ENCODE peak calls at places on chromosome 21, in nine cellular contexts. C is H1, J is stomach, U is esophagus squamous epithelium, R is A549, B is Peyer's patch, Z is sigmoid colon, M is ovary, E is vagina. F is an unnamed sample.
A peak's percentile ranks its signal among the peaks of the same experiment; 100 is the strongest.

GRCh38 chr21:18646114-18646513 is 242.5 kb upstream of the TMPRSS15 start:
- DNase-seq in E (no peak), B (no peak), U (no peak), Z (no peak), C (no peak), J (no peak), R (no peak), M (no peak), F (no peak)

GRCh38 chr21:9763306-9763705 is 758.1 kb upstream of the TPTE start:
- DNase-seq in C (no peak), Z (no peak), B (no peak), E (peak; percentile 96), R (no peak), J (no peak), U (no peak), M (no peak), F (no peak)

GRCh38 chr21:36835383-36835795 is 131.1 kb downstream of the HLCS start:
- DNase-seq in B (no peak), U (no peak), M (no peak), E (no peak), Z (no peak), R (no peak), C (no peak), J (no peak), F (no peak)

GRCh38 chr21:17146426-17146825 is 366.4 kb upstream of the CXADR start:
- DNase-seq in B (no peak), C (no peak), M (no peak), J (no peak), U (no peak), Z (no peak), R (no peak), E (no peak), F (no peak)

GRCh38 chr21:15355066-15355465 is 290.3 kb upstream of the NRIP1 start:
- DNase-seq in U (no peak), B (no peak), C (no peak), R (no peak), Z (no peak), J (no peak), M (no peak), E (no peak), F (no peak)

GRCh38 chr21:42515708-42516502 is 2.3 kb downstream of the SLC37A1 start:
- DNase-seq in E (no peak), Z (peak; percentile 48), J (no peak), R (no peak), B (peak; percentile 54), M (no peak), C (no peak), U (no peak), F (no peak)

GRCh38 chr21:26147535-26147934 is 23.0 kb downstream of the APP start:
- DNase-seq in C (no peak), J (no peak), Z (no peak), U (no peak), M (no peak), R (no peak), E (no peak), B (no peak), F (no peak)

GRCh38 chr21:41501919-41502318 is 6.0 kb downstream of the TMPRSS2 start:
- DNase-seq in E (no peak), Z (no peak), J (no peak), C (no peak), R (peak; percentile 5), M (no peak), B (no peak), U (no peak), F (no peak)

GRCh38 chr21:16913010-16913409 is 599.8 kb upstream of the CXADR start:
- DNase-seq in U (no peak), E (no peak), Z (no peak), M (no peak), R (peak; percentile 4), B (no peak), C (no peak), J (no peak), F (no peak)

GRCh38 chr21:14259669-14260458 is 43.9 kb downstream of the RBM11 start:
- DNase-seq in M (no peak), C (no peak), Z (no peak), J (no peak), R (peak; percentile 37), U (no peak), E (no peak), B (no peak), F (no peak)

GRCh38 chr21:41894922-41895557 is 15.9 kb upstream of the PRDM15 start:
- DNase-seq in U (no peak), R (no peak), B (no peak), E (no peak), C (no peak), M (no peak), Z (peak; percentile 40), J (no peak), F (no peak)

GRCh38 chr21:26438976-26439375 is 134.1 kb downstream of the CYYR1 start:
- DNase-seq in C (no peak), E (no peak), B (no peak), M (no peak), R (no peak), Z (no peak), J (no peak), U (no peak), F (no peak)

GRCh38 chr21:16794944-16795343 is 717.9 kb upstream of the CXADR start:
- DNase-seq in B (no peak), C (no peak), R (peak; percentile 73), M (peak; percentile 30), U (no peak), J (no peak), E (no peak), Z (no peak), F (no peak)

GRCh38 chr21:31660134-31660565 is 657 bp downstream of the SOD1 start:
- DNase-seq in U (no peak), J (no peak), E (no peak), B (no peak), M (peak; percentile 71), C (no peak), Z (no peak), R (no peak), F (no peak)

GRCh38 chr21:14543983-14544382 is 2.1 kb downstream of the SAMSN1 start:
- DNase-seq in E (no peak), J (no peak), U (no peak), B (no peak), R (no peak), C (no peak), M (no peak), Z (no peak), F (no peak)

GRCh38 chr21:41712201-41712600 is 54.7 kb downstream of the RIPK4 start:
- DNase-seq in M (no peak), Z (no peak), E (no peak), C (no peak), R (no peak), B (peak; percentile 43), U (no peak), J (no peak), F (no peak)

GRCh38 chr21:27104749-27105439 is 138.0 kb upstream of the ADAMTS5 start:
- DNase-seq in Z (no peak), U (no peak), J (no peak), M (no peak), C (no peak), E (no peak), R (no peak), B (no peak), F (no peak)

GRCh38 chr21:31162827-31163226 is 124.6 kb upstream of the KRTAP19-8 start:
- DNase-seq in M (no peak), U (no peak), C (no peak), E (no peak), R (no peak), Z (no peak), J (no peak), B (no peak), F (no peak)

GRCh38 chr21:35275776-35276175 is 226.7 kb upstream of the RUNX1 start:
- DNase-seq in J (no peak), C (no peak), U (no peak), E (no peak), Z (no peak), R (no peak), M (no peak), B (no peak), F (no peak)

DNA sequence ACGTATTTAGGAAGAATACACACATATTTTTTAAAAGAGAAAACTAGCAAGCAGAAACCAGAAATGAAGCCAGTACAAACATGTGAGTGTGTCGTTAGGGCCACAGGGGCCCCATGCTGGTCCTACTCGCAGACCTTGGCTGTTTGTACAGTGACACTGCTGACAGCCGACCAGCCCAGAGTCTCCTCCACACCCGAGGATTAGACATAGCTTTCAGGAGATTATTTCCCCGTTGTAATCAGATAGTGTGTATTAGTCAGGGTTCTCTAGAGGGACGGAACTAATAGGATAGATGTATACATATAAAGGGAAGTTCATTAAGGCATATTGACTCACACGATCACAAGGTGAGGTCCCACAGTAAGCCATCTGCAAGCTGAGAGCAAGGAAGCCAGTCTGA is 51.1 kb downstream of the DIP2A start:
- DNase-seq in U (no peak), J (peak; percentile 95), C (no peak), Z (no peak), E (no peak), M (no peak), R (peak; percentile 44), B (peak; percentile 66), F (no peak)
- H3K27ac ChIP-seq in U (peak overlapping the region; percentile 42), J (peak overlapping the region; percentile 25), C (no peak overlapping the region), Z (no peak overlapping the region), E (no peak overlapping the region), M (no peak overlapping the region), R (no peak overlapping the region), B (peak overlapping the region; percentile 58), F (no peak overlapping the region)

GRCh38 chr21:44712203-44713028 is 1.0 kb upstream of the TSPEAR start:
- DNase-seq in M (peak; percentile 2), B (no peak), C (peak; percentile 59), J (no peak), E (peak; percentile 81), U (no peak), R (no peak), Z (no peak), F (no peak)
- H3K4me1 ChIP-seq in M (no peaks in the 10 kb centered on the region), B (no peaks in the 10 kb centered on the region), C (peaks cover 34% of the 10 kb centered on the region), J (peaks cover 16% of the 10 kb centered on the region), E (peaks cover 28% of the 10 kb centered on the region), U (peaks cover 13% of the 10 kb centered on the region), R (peaks cover 7% of the 10 kb centered on the region), Z (peaks cover 7% of the 10 kb centered on the region), F (no peaks in the 10 kb centered on the region)

DNA sequence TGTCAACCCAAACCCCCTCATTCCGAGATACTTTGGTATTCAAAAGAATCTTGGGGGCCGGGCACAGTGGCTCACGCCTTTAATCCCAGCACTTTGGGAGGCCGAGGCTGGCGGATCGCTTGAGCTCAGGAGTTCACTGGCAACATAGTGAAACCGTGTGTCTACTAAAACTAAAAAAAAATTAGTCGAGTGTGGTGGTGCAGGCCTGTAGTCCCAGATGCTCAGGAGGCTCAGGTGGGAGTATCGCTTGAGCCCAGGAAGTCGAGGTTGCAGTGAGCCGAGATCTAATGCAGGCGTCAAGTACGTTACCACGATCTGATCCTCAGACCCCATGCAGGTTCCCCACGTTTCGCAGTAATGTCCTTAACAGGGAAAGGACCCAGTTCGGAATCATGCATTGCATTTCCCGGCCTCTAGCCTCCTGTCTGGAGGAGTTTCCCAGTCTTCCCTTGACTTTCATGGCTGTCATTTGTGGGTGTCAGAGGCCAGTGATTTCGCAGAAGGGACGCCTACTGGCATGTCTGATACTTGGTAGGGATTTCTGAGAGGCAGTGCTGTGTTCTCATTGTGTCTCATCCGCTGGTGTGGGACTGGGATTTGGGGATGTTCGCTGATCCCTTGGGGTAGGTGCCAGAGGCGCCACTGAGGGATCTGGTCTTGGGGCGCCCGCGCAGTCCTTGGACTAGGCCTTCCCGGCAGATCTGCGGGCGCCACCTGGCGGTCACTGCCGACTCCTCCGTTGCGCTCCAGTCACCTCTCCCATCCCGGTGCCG is 39.3 kb upstream of the HMGN1 start:
- DNase-seq in C (peak; percentile 99), B (peak; percentile 95), U (no peak), R (peak; percentile 81), J (peak; percentile 94), E (no peak), M (peak; percentile 93), Z (peak; percentile 94), F (peak; percentile 89)
- TF ChIP-seq POLR2A in C (no peak), B (no peak), U (no peak), R (no peak), J (no peak), E (no peak), M (no peak), Z (no peak), F (no peak)

GRCh38 chr21:34126269-34126668 is 52.9 kb downstream of the MRPS6 start:
- DNase-seq in U (no peak), Z (peak; percentile 82), R (no peak), E (no peak), J (no peak), C (no peak), M (no peak), B (no peak), F (no peak)
- H3K27ac ChIP-seq in U (no peak overlapping the region), Z (peak overlapping the region; percentile 81), R (no peak overlapping the region), E (no peak overlapping the region), J (no peak overlapping the region), C (no peak overlapping the region), M (no peak overlapping the region), B (no peak overlapping the region), F (no peak overlapping the region)

F was measured in breast epithelium.